ENCODE peak calls at places on chromosome 1, in nine cellular contexts. N is CD8-positive, alpha-beta memory T cell; P is spleen; O is sigmoid colon; T is tibial artery; Y is adrenal gland; S is Karpas-422; U is neural progenitor cell; Z is gastrocnemius medialis. A is an unnamed sample. For H3K4me1, the result is how much of the 10 kb centered on the place peaks cover.

GRCh38 chr1:228830954-228831481 is 95.7 kb downstream of the RHOU start:
- DNase-seq in N (no peak), P (no peak), O (no peak), T (no peak), Y (no peak), S (no peak), U (no peak), Z (no peak), A (no peak)

GRCh38 chr1:26171084-26172072 is at the start of gene ZNF593OS:
- DNase-seq in N (no peak), P (no peak), O (no peak), T (no peak), Y (no peak), S (no peak), U (peak), Z (peak), A (no peak)

GRCh38 chr1:3741566-3742438 is 10.4 kb upstream of the CCDC27 start:
- DNase-seq in N (peak), P (peak), O (no peak), T (no peak), Y (no peak), S (no peak), U (no peak), Z (no peak), A (no peak)

GRCh38 chr1:172777767-172778166 is 118.9 kb downstream of the FASLG start:
- DNase-seq in N (no peak), P (no peak), O (no peak), T (no peak), Y (no peak), S (no peak), U (peak), Z (no peak), A (no peak)

GRCh38 chr1:15760520-15761211 is 2.1 kb downstream of the FBLIM1 start:
- DNase-seq in N (no peak), P (no peak), O (peak), T (peak), Y (peak), S (no peak), U (peak), Z (no peak), A (peak)

GRCh38 chr1:200727257-200727656 is 11.4 kb upstream of the CAMSAP2 start:
- DNase-seq in N (no peak), P (no peak), O (no peak), T (no peak), Y (no peak), S (no peak), U (no peak), Z (no peak), A (no peak)

GRCh38 chr1:9892563-9893528 is 17.2 kb downstream of the CTNNBIP1 start:
- DNase-seq in N (no peak), P (peak), O (no peak), T (no peak), Y (peak), S (peak), U (peak), Z (no peak), A (peak)

GRCh38 chr1:29896300-29896699 is 660.0 kb downstream of the PTPRU start:
- DNase-seq in N (no peak), P (no peak), O (no peak), T (no peak), Y (no peak), S (no peak), U (no peak), Z (no peak), A (no peak)

GRCh38 chr1:115977481-115978258 is 1.4 kb downstream of the SLC22A15 start:
- DNase-seq in N (no peak), P (no peak), O (no peak), T (no peak), Y (peak), S (no peak), U (no peak), Z (no peak), A (no peak)

GRCh38 chr1:27724961-27725373 is 794 bp upstream of the FAM76A start:
- DNase-seq in N (no peak), P (peak), O (peak), T (peak), Y (peak), S (no peak), U (peak), Z (no peak), A (peak)

GRCh38 chr1:183989078-183989577 is 48.4 kb downstream of the COLGALT2 start:
- DNase-seq in N (no peak), P (no peak), O (no peak), T (no peak), Y (peak), S (no peak), U (no peak), Z (no peak), A (peak)

GRCh38 chr1:228867093-228867950 is 132.0 kb downstream of the RHOU start:
- DNase-seq in N (no peak), P (no peak), O (no peak), T (no peak), Y (no peak), S (no peak), U (no peak), Z (no peak), A (no peak)

GRCh38 chr1:224168859-224169380 is 14.1 kb upstream of the DEGS1 start:
- DNase-seq in N (no peak), P (no peak), O (peak), T (peak), Y (peak), S (peak), U (no peak), Z (no peak), A (peak)

GRCh38 chr1:2641381-2642130 is 8.7 kb upstream of the MMEL1 start:
- DNase-seq in N (no peak), P (peak), O (no peak), T (peak), Y (no peak), S (no peak), U (peak), Z (no peak), A (no peak)

GRCh38 chr1:153291514-153291913 is 21.2 kb downstream of the PGLYRP3 start:
- DNase-seq in N (no peak), P (no peak), O (no peak), T (no peak), Y (no peak), S (no peak), U (no peak), Z (no peak), A (no peak)

GRCh38 chr1:160629286-160630210 is 17.3 kb downstream of the SLAMF1 start:
- DNase-seq in N (peak), P (peak), O (no peak), T (no peak), Y (peak), S (no peak), U (no peak), Z (peak), A (no peak)

GRCh38 chr1:32066489-32066873 is 6.3 kb upstream of the TMEM39B start:
- DNase-seq in N (no peak), P (no peak), O (peak), T (peak), Y (peak), S (peak), U (no peak), Z (peak), A (peak)

GRCh38 chr1:197250616-197251015 is 17.4 kb upstream of the CRB1 start:
- DNase-seq in N (no peak), P (no peak), O (no peak), T (no peak), Y (no peak), S (no peak), U (no peak), Z (no peak), A (no peak)

GRCh38 chr1:3453891-3454810 is at the start of gene ARHGEF16:
- DNase-seq in N (no peak), P (no peak), O (no peak), T (no peak), Y (peak), S (no peak), U (peak), Z (peak), A (peak)

GRCh38 chr1:20445956-20446355 is 40.1 kb downstream of the CAMK2N1 start:
- DNase-seq in N (no peak), P (no peak), O (no peak), T (peak), Y (no peak), S (no peak), U (no peak), Z (no peak), A (no peak)

GRCh38 chr1:174696026-174696821 is 248.5 kb downstream of the GPR52 start:
- DNase-seq in N (no peak), P (no peak), O (no peak), T (no peak), Y (no peak), S (no peak), U (no peak), Z (no peak), A (no peak)

GRCh38 chr1:206419250-206419649 is 51.0 kb upstream of the IKBKE start:
- DNase-seq in N (no peak), P (no peak), O (no peak), T (no peak), Y (no peak), S (no peak), U (no peak), Z (no peak), A (no peak)
- H3K27ac ChIP-seq in N (no peak), P (no peak), O (no peak), T (no peak), Y (no peak), S (no peak), U (no peak), Z (no peak), A (no peak)

GRCh38 chr1:111204211-111204883 is 3.9 kb upstream of the DENND2D start:
- DNase-seq in N (peak), P (peak), O (no peak), T (peak), Y (peak), S (peak), U (no peak), Z (peak), A (peak)

GRCh38 chr1:111202707-111203623 is 2.5 kb upstream of the DENND2D start:
- DNase-seq in N (no peak), P (no peak), O (no peak), T (no peak), Y (no peak), S (peak), U (no peak), Z (no peak), A (no peak)

GRCh38 chr1:111202366-111202706 is 1.9 kb upstream of the DENND2D start:
- DNase-seq in N (no peak), P (no peak), O (no peak), T (no peak), Y (no peak), S (peak), U (no peak), Z (no peak), A (no peak)

GRCh38 chr1:111204923-111205723 is 4.7 kb upstream of the DENND2D start:
- DNase-seq in N (no peak), P (no peak), O (no peak), T (no peak), Y (no peak), S (peak), U (no peak), Z (no peak), A (no peak)

GRCh38 chr1:111203681-111204210 is 3.3 kb upstream of the DENND2D start:
- DNase-seq in N (peak), P (peak), O (peak), T (peak), Y (peak), S (peak), U (no peak), Z (peak), A (peak)
- H3K4me1 ChIP-seq in N (under half), P (half or more), O (under half), T (under half), Y (under half), S (under half), U (under half), Z (under half), A (under half)

DNA sequence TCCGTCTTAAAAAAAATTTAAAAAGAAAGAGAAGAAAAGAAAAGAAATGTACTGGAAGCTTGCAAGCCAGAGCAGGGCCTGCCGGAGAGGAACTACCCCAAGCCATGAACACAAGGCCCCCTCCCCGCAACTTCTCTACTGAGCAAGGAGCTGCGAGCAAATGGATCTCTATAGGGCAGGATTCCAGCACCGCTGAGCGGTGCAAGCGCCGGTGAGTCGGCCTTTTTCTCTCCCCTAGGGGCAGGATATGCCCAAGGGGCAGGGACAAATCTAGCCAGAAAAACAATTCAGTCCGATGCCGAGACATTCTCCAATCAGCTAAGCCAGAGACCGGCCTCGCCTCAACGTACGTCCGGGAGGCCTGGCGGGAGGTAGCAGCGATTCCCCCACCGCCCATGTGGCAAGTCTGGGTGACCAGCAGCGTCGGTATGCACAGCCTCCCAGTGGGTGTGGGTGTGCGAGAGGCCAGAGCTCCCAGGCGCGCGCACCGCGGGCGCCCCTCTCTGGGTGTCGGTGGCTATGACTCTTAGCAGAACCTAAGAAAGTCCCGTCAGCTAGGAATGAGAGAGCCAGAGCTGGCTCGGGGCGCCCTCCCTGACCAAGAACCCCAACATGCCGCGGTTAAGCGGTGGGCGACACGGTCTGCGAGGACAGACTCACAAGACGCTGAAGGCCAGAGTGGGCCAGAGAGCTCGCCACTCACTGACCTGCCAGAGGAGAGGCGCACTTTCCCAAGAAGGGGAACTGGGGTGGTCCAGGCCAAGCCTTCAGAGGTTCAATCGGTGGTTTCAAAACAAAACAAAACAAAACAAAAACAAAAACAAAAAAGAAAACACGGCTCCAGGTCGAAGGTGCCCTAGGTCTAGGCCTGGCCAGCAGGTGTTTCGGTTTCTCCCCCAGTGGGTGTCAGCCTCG is 1.9 kb downstream of the CSMD2 start:
- DNase-seq in N (no peak), P (peak), O (peak), T (peak), Y (peak), S (peak), U (peak), Z (peak), A (peak)
- H3K27ac ChIP-seq in N (no peak), P (no peak), O (no peak), T (no peak), Y (no peak), S (no peak), U (no peak), Z (no peak), A (no peak)

GRCh38 chr1:245055752-245056151 is 99.0 kb upstream of the KIF26B start:
- DNase-seq in N (no peak), P (no peak), O (no peak), T (no peak), Y (no peak), S (no peak), U (no peak), Z (no peak), A (no peak)

GRCh38 chr1:245058882-245059281 is 95.9 kb upstream of the KIF26B start:
- DNase-seq in N (no peak), P (no peak), O (no peak), T (no peak), Y (no peak), S (no peak), U (no peak), Z (no peak), A (no peak)

GRCh38 chr1:245054105-245054831 is 100.5 kb upstream of the KIF26B start:
- DNase-seq in N (no peak), P (no peak), O (no peak), T (no peak), Y (no peak), S (no peak), U (no peak), Z (no peak), A (no peak)

GRCh38 chr1:245058436-245058835 is 96.3 kb upstream of the KIF26B start:
- DNase-seq in N (no peak), P (no peak), O (no peak), T (no peak), Y (no peak), S (no peak), U (no peak), Z (no peak), A (no peak)

DNA sequence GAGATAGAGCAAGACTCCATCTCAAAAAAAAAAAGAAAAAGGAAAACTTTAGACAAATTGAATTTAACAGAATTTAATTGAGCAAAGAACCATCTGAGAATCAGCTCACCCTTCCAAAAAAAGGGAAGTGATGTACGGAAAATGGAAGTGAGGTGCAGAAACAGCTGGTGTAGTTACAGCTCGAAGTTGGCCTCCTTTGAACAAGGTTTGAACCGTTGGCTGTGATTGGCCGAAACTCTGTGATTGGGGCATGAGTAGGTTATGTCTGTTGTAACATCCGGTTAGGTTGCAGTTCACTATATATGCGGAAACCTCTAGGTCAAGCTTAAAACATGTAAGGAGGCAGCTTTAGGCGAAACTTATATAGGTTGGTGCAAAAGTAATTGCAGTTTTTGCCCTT is 97.9 kb upstream of the KIF26B start:
- DNase-seq in N (no peak), P (no peak), O (no peak), T (no peak), Y (no peak), S (no peak), U (no peak), Z (no peak), A (no peak)
- H3K4me1 ChIP-seq in N (under half), P (under half), O (under half), T (under half), Y (under half), S (under half), U (under half), Z (under half), A (under half)

GRCh38 chr1:17904290-17904689 is 149.2 kb downstream of the ACTL8 start:
- DNase-seq in N (no peak), P (peak), O (no peak), T (peak), Y (no peak), S (no peak), U (no peak), Z (no peak), A (no peak)
- H3K27ac ChIP-seq in N (no peak), P (no peak), O (no peak), T (no peak), Y (no peak), S (no peak), U (no peak), Z (no peak), A (no peak)

GRCh38 chr1:43991476-43992231 is at the start of gene CCDC24:
- DNase-seq in N (peak), P (peak), O (peak), T (peak), Y (peak), S (peak), U (peak), Z (peak), A (peak)
- H3K4me1 ChIP-seq in N (under half), P (under half), O (under half), T (under half), Y (under half), S (under half), U (under half), Z (under half), A (under half)

GRCh38 chr1:39701092-39701460 is 9.8 kb upstream of the HPCAL4 start:
- DNase-seq in N (no peak), P (no peak), O (no peak), T (no peak), Y (peak), S (no peak), U (no peak), Z (no peak), A (no peak)
- H3K27ac ChIP-seq in N (no peak), P (no peak), O (no peak), T (no peak), Y (no peak), S (no peak), U (no peak), Z (no peak), A (no peak)

GRCh38 chr1:91774520-91775203 is 111.3 kb downstream of the TGFBR3 start:
- DNase-seq in N (no peak), P (no peak), O (no peak), T (no peak), Y (no peak), S (no peak), U (no peak), Z (no peak), A (no peak)

GRCh38 chr1:91775227-91775626 is 110.7 kb downstream of the TGFBR3 start:
- DNase-seq in N (no peak), P (no peak), O (no peak), T (no peak), Y (no peak), S (no peak), U (no peak), Z (no peak), A (no peak)

GRCh38 chr1:91777196-91777595 is 108.8 kb downstream of the TGFBR3 start:
- DNase-seq in N (no peak), P (no peak), O (no peak), T (no peak), Y (no peak), S (no peak), U (no peak), Z (no peak), A (no peak)

GRCh38 chr1:91777630-91778300 is 108.2 kb downstream of the TGFBR3 start:
- DNase-seq in N (no peak), P (no peak), O (no peak), T (no peak), Y (no peak), S (no peak), U (no peak), Z (no peak), A (no peak)

GRCh38 chr1:91776068-91776794 is 109.7 kb downstream of the TGFBR3 start:
- DNase-seq in N (no peak), P (no peak), O (no peak), T (no peak), Y (no peak), S (no peak), U (no peak), Z (no peak), A (no peak)
- H3K4me1 ChIP-seq in N (under half), P (under half), O (under half), T (under half), Y (under half), S (under half), U (under half), Z (under half), A (under half)

A was measured in aorta.